ENCODE peak calls at places on chromosome 1, in seven cellular contexts. One of them, this sample, is unnamed.

GRCh38 chr1:156860113-156860638 is 489 bp upstream of the NTRK1 start:
- DNase-seq in A549: peak; percentile 70
- DNase-seq in HCT116: peak; percentile 28
- DNase-seq in H9: peak; percentile 71
- DNase-seq in mucosa of descending colon: peak; percentile 61
- DNase-seq in esophagus squamous epithelium: no peak
- DNase-seq in cardiac muscle cell: peak; percentile 54
- DNase-seq in this sample: no peak

GRCh38 chr1:116433283-116434257 is 60.5 kb downstream of the ATP1A1 start:
- DNase-seq in H9: no peak
- DNase-seq in mucosa of descending colon: peak; percentile 56
- DNase-seq in esophagus squamous epithelium: no peak
- DNase-seq in A549: no peak
- DNase-seq in HCT116: no peak
- DNase-seq in cardiac muscle cell: peak; percentile 53
- DNase-seq in this sample: no peak

GRCh38 chr1:12745992-12746323 is at the start of gene CFAP107:
- DNase-seq in mucosa of descending colon: no peak
- DNase-seq in A549: no peak
- DNase-seq in HCT116: no peak
- DNase-seq in H9: no peak
- DNase-seq in esophagus squamous epithelium: no peak
- DNase-seq in cardiac muscle cell: peak; percentile 6
- DNase-seq in this sample: no peak

GRCh38 chr1:32426489-32427255 is 32.4 kb upstream of the BSDC1 start:
- DNase-seq in mucosa of descending colon: no peak
- DNase-seq in A549: no peak
- DNase-seq in HCT116: no peak
- DNase-seq in H9: peak; percentile 75
- DNase-seq in esophagus squamous epithelium: no peak
- DNase-seq in cardiac muscle cell: peak; percentile 40
- DNase-seq in this sample: no peak

GRCh38 chr1:52534928-52535764 is 17.7 kb downstream of the TUT4 start:
- DNase-seq in HCT116: no peak
- DNase-seq in mucosa of descending colon: no peak
- DNase-seq in cardiac muscle cell: no peak
- DNase-seq in esophagus squamous epithelium: no peak
- DNase-seq in H9: no peak
- DNase-seq in A549: no peak
- DNase-seq in this sample: no peak

GRCh38 chr1:216193839-216194443 is 229.3 kb downstream of the USH2A start:
- DNase-seq in HCT116: no peak
- DNase-seq in H9: peak; percentile 37
- DNase-seq in cardiac muscle cell: no peak
- DNase-seq in mucosa of descending colon: no peak
- DNase-seq in esophagus squamous epithelium: no peak
- DNase-seq in A549: no peak
- DNase-seq in this sample: no peak

GRCh38 chr1:52424238-52424637 is 19.8 kb downstream of the PRPF38A start:
- DNase-seq in cardiac muscle cell: peak; percentile 12
- DNase-seq in HCT116: no peak
- DNase-seq in esophagus squamous epithelium: no peak
- DNase-seq in H9: no peak
- DNase-seq in A549: no peak
- DNase-seq in mucosa of descending colon: no peak
- DNase-seq in this sample: no peak

GRCh38 chr1:84078824-84079167 is 65.3 kb upstream of the PRKACB start:
- DNase-seq in cardiac muscle cell: no peak
- DNase-seq in A549: no peak
- DNase-seq in H9: no peak
- DNase-seq in HCT116: no peak
- DNase-seq in mucosa of descending colon: no peak
- DNase-seq in esophagus squamous epithelium: no peak
- DNase-seq in this sample: no peak

DNA sequence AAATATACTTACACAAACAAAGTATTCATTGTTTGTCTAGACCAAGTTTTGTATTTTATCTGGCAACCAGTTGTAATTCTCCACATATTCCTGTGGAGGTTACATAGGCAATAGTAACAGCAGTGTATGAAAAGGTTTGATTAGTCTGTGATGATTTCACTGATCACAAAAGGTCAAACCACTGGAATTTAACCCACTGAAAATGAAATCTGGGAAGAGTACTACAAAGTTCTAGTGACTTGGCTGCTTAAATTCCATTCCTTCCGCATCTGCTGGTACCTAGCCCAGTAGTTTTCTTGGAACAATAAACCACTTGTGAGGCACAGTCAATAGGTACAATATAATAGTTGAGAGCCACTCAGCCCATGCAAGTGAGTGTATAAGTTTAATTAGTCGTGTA is 205.4 kb downstream of the NFIA start:
- DNase-seq in A549: no peak
- DNase-seq in cardiac muscle cell: peak; percentile 94
- DNase-seq in mucosa of descending colon: no peak
- DNase-seq in esophagus squamous epithelium: no peak
- DNase-seq in H9: no peak
- DNase-seq in HCT116: peak; percentile 24
- DNase-seq in this sample: no peak
- TF ChIP-seq CTCF in A549: no peak
- TF ChIP-seq CTCF in cardiac muscle cell: no peak
- TF ChIP-seq CTCF in mucosa of descending colon: no peak
- TF ChIP-seq CTCF in esophagus squamous epithelium: no peak
- TF ChIP-seq CTCF in H9: no peak
- TF ChIP-seq CTCF in HCT116: no peak
- TF ChIP-seq CTCF in this sample: no peak

GRCh38 chr1:9245230-9245619 is 10.7 kb downstream of the H6PD start:
- DNase-seq in esophagus squamous epithelium: no peak
- DNase-seq in HCT116: no peak
- DNase-seq in mucosa of descending colon: no peak
- DNase-seq in A549: no peak
- DNase-seq in H9: no peak
- DNase-seq in cardiac muscle cell: no peak
- DNase-seq in this sample: no peak
- TF ChIP-seq CTCF in esophagus squamous epithelium: no peak
- TF ChIP-seq CTCF in HCT116: no peak
- TF ChIP-seq CTCF in mucosa of descending colon: no peak
- TF ChIP-seq CTCF in A549: no peak
- TF ChIP-seq CTCF in H9: no peak
- TF ChIP-seq CTCF in cardiac muscle cell: no peak
- TF ChIP-seq CTCF in this sample: no peak

GRCh38 chr1:167305059-167305704 is 84.5 kb downstream of the POU2F1 start:
- DNase-seq in A549: no peak
- DNase-seq in esophagus squamous epithelium: no peak
- DNase-seq in H9: no peak
- DNase-seq in HCT116: no peak
- DNase-seq in cardiac muscle cell: no peak
- DNase-seq in mucosa of descending colon: no peak
- DNase-seq in this sample: no peak

GRCh38 chr1:167304165-167304564 is 83.5 kb downstream of the POU2F1 start:
- DNase-seq in cardiac muscle cell: no peak
- DNase-seq in H9: no peak
- DNase-seq in esophagus squamous epithelium: no peak
- DNase-seq in A549: no peak
- DNase-seq in HCT116: no peak
- DNase-seq in mucosa of descending colon: no peak
- DNase-seq in this sample: no peak

GRCh38 chr1:167298328-167298727 is 77.6 kb downstream of the POU2F1 start:
- DNase-seq in A549: no peak
- DNase-seq in H9: no peak
- DNase-seq in HCT116: no peak
- DNase-seq in esophagus squamous epithelium: no peak
- DNase-seq in mucosa of descending colon: no peak
- DNase-seq in cardiac muscle cell: peak; percentile 18
- DNase-seq in this sample: no peak

GRCh38 chr1:167297222-167298214 is 76.8 kb downstream of the POU2F1 start:
- DNase-seq in HCT116: no peak
- DNase-seq in H9: no peak
- DNase-seq in A549: no peak
- DNase-seq in cardiac muscle cell: peak; percentile 63
- DNase-seq in mucosa of descending colon: peak; percentile 26
- DNase-seq in esophagus squamous epithelium: no peak
- DNase-seq in this sample: no peak

DNA sequence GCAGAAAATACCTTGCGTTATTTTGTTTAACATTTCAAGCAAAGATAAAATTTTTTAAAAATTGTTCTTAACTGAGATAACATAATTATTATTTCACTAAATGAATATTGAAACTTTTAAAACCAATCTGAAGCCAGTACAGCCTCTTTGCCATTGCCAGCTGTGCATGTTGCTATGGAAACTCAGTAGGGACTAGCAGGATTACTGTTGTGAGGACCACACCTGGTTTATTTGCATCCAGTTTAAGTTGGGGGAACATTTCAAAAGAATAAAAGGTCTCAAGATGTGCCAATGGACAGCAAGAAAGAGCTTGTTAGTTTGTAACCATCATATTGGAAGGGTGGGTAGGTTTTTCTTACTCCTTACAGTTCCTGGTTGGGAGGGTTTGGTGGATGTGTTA is 80.7 kb downstream of the POU2F1 start:
- DNase-seq in H9: no peak
- DNase-seq in HCT116: no peak
- DNase-seq in esophagus squamous epithelium: no peak
- DNase-seq in A549: no peak
- DNase-seq in mucosa of descending colon: no peak
- DNase-seq in cardiac muscle cell: no peak
- DNase-seq in this sample: no peak
- TF ChIP-seq CTCF in H9: no peak
- TF ChIP-seq CTCF in HCT116: no peak
- TF ChIP-seq CTCF in esophagus squamous epithelium: no peak
- TF ChIP-seq CTCF in A549: no peak
- TF ChIP-seq CTCF in mucosa of descending colon: no peak
- TF ChIP-seq CTCF in cardiac muscle cell: no peak
- TF ChIP-seq CTCF in this sample: no peak

GRCh38 chr1:202158810-202159533 is 1.4 kb downstream of the PTPN7 start:
- DNase-seq in cardiac muscle cell: no peak
- DNase-seq in A549: no peak
- DNase-seq in H9: no peak
- DNase-seq in esophagus squamous epithelium: no peak
- DNase-seq in mucosa of descending colon: no peak
- DNase-seq in HCT116: no peak
- DNase-seq in this sample: no peak
- TF ChIP-seq CTCF in cardiac muscle cell: no peak
- TF ChIP-seq CTCF in A549: no peak
- TF ChIP-seq CTCF in H9: peak; percentile 32
- TF ChIP-seq CTCF in esophagus squamous epithelium: no peak
- TF ChIP-seq CTCF in mucosa of descending colon: no peak
- TF ChIP-seq CTCF in HCT116: peak; percentile 10
- TF ChIP-seq CTCF in this sample: no peak

DNA sequence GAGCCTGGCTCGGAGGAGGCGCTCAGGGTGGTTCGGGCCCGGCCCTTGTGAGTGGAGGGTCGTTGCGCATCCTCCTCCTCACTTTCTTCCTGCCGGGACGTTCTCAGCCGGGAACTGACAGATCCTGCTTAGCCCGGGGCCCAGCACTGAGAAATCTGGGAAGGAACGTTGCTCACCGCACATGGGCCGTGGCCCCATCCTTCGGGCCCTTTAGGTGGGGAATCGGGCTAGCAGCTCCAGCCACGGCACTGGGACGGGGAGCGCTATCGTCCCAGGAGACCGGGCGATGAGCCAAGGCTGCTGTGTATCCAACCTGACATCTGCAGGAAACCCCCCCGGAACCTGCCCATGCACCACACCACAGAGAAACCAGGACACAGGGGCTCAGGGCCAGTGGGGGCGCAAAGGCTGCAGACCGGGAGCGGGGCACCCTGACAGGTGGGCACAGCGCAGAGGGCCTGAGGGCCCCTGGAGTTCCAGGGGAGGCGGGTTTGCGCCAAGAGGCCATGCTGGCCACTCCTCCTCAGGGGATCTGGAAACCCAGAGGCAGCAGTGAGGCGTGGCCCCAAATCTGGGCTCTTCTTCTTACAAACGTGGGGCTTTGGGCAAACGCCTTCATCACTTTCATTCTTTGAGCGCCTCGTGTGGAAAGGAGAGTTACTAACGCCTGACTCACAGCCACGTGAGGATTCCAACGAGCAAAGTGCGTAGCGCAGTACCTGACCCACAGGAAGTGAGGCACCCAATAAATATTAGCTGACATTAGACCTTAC is at the start of gene SH2D5:
- DNase-seq in mucosa of descending colon: peak; percentile 55
- DNase-seq in HCT116: peak; percentile 90
- DNase-seq in esophagus squamous epithelium: peak; percentile 27
- DNase-seq in A549: peak; percentile 77
- DNase-seq in H9: peak; percentile 77
- DNase-seq in cardiac muscle cell: peak; percentile 95
- DNase-seq in this sample: peak; percentile 74
- TF ChIP-seq CTCF in mucosa of descending colon: no peak
- TF ChIP-seq CTCF in HCT116: peak; percentile 20
- TF ChIP-seq CTCF in esophagus squamous epithelium: peak; percentile 31
- TF ChIP-seq CTCF in A549: peak; percentile 24
- TF ChIP-seq CTCF in H9: peak; percentile 41
- TF ChIP-seq CTCF in cardiac muscle cell: peak; percentile 39
- TF ChIP-seq CTCF in this sample: no peak

This sample was measured in thoracic aorta.